ENCODE peak calls at places on chromosomes 2 and 18, in seven cellular contexts. G is stomach, P is body of pancreas, X is endodermal cell, I is neural progenitor cell, D is tibial nerve, Q is PC-3. M is an unnamed sample. For H3K4me1 and H3K9me3, the result is how much of the 10 kb centered on the place peaks cover.

GRCh38 chr2:239311132-239312040 is 89.4 kb downstream of the HDAC4 start:
- DNase-seq in G (peak), P (peak), X (peak), I (no peak), D (no peak), Q (no peak), M (no peak)

GRCh38 chr2:209334188-209335017 is 89.4 kb upstream of the MAP2 start:
- DNase-seq in G (peak), P (peak), X (peak), I (peak), D (peak), Q (peak), M (peak)

GRCh38 chr2:207240649-207241048 is 74.9 kb upstream of the KLF7 start:
- DNase-seq in G (no peak), P (no peak), X (no peak), I (no peak), D (no peak), Q (no peak), M (no peak)

GRCh38 chr2:88692187-88692586 is 714 bp downstream of the RPIA start:
- DNase-seq in G (peak), P (peak), X (peak), I (no peak), D (peak), Q (peak), M (peak)

GRCh38 chr2:73468376-73468775 is 82.7 kb downstream of the ALMS1 start:
- DNase-seq in G (no peak), P (no peak), X (no peak), I (no peak), D (no peak), Q (no peak), M (no peak)

GRCh38 chr2:232328038-232328435 is 50.5 kb upstream of the ALPP start:
- DNase-seq in G (no peak), P (no peak), X (peak), I (no peak), D (no peak), Q (no peak), M (no peak)

GRCh38 chr2:158501301-158501700 is 44.5 kb downstream of the PKP4 start:
- DNase-seq in G (peak), P (peak), X (no peak), I (no peak), D (no peak), Q (no peak), M (no peak)

GRCh38 chr2:143034292-143035074 is 94.7 kb upstream of the ARHGAP15 start:
- DNase-seq in G (peak), P (peak), X (peak), I (peak), D (peak), Q (peak), M (peak)

GRCh38 chr2:127205211-127206140 is 14.6 kb downstream of the CYP27C1 start:
- DNase-seq in G (no peak), P (no peak), X (peak), I (peak), D (no peak), Q (no peak), M (no peak)

GRCh38 chr18:40851014-40851429 is 1104.0 kb upstream of the PIK3C3 start:
- DNase-seq in G (peak), P (no peak), X (no peak), I (no peak), D (peak), Q (peak), M (no peak)

GRCh38 chr2:234420406-234420805 is 76.5 kb downstream of the ARL4C start:
- DNase-seq in G (no peak), P (no peak), X (no peak), I (peak), D (no peak), Q (no peak), M (no peak)

GRCh38 chr18:1760901-1761300 is 810.4 kb downstream of the METTL4 start:
- DNase-seq in G (no peak), P (no peak), X (no peak), I (no peak), D (no peak), Q (peak), M (no peak)

GRCh38 chr2:235719146-235719942 is 225.5 kb downstream of the AGAP1 start:
- DNase-seq in G (no peak), P (no peak), X (no peak), I (no peak), D (no peak), Q (no peak), M (no peak)

GRCh38 chr2:219836647-219837177 is 209.3 kb downstream of the SLC4A3 start:
- DNase-seq in G (no peak), P (no peak), X (peak), I (no peak), D (peak), Q (peak), M (peak)

GRCh38 chr2:98637401-98638144 is 29.2 kb downstream of the UNC50 start:
- DNase-seq in G (no peak), P (no peak), X (no peak), I (no peak), D (no peak), Q (no peak), M (no peak)

GRCh38 chr18:49499046-49499637 is 12.1 kb upstream of the C18orf32 start:
- DNase-seq in G (no peak), P (no peak), X (no peak), I (peak), D (no peak), Q (no peak), M (no peak)

GRCh38 chr2:223203971-223204370 is 152.0 kb downstream of the KCNE4 start:
- DNase-seq in G (no peak), P (no peak), X (no peak), I (no peak), D (no peak), Q (peak), M (no peak)

GRCh38 chr2:232444409-232445148 is 11.4 kb upstream of the ALPI start:
- DNase-seq in G (peak), P (peak), X (peak), I (peak), D (no peak), Q (peak), M (peak)

GRCh38 chr18:9335255-9336045 is 877 bp downstream of the TWSG1 start:
- DNase-seq in G (no peak), P (no peak), X (no peak), I (peak), D (no peak), Q (peak), M (peak)

GRCh38 chr2:187037310-187037709 is 188.3 kb upstream of the ZSWIM2 start:
- DNase-seq in G (no peak), P (no peak), X (no peak), I (no peak), D (no peak), Q (peak), M (no peak)

GRCh38 chr2:10345813-10346212 is 43.1 kb downstream of the HPCAL1 start:
- DNase-seq in G (no peak), P (no peak), X (no peak), I (no peak), D (no peak), Q (no peak), M (no peak)

GRCh38 chr2:86703704-86704370 is 16.3 kb upstream of the RMND5A start:
- DNase-seq in G (peak), P (peak), X (no peak), I (no peak), D (peak), Q (peak), M (peak)

GRCh38 chr2:205827809-205828208 is 145.5 kb downstream of the NRP2 start:
- DNase-seq in G (no peak), P (no peak), X (no peak), I (peak), D (no peak), Q (no peak), M (no peak)

GRCh38 chr2:226423498-226423960 is 376.1 kb downstream of the IRS1 start:
- DNase-seq in G (peak), P (peak), X (peak), I (peak), D (peak), Q (peak), M (no peak)

GRCh38 chr2:145029885-145030284 is 510.0 kb upstream of the ZEB2 start:
- DNase-seq in G (no peak), P (no peak), X (no peak), I (no peak), D (no peak), Q (no peak), M (no peak)

GRCh38 chr18:66344227-66344626 is 259.7 kb downstream of the CDH19 start:
- DNase-seq in G (no peak), P (no peak), X (no peak), I (no peak), D (no peak), Q (no peak), M (no peak)

GRCh38 chr2:158835431-158835830 is 40.3 kb downstream of the DAPL1 start:
- DNase-seq in G (no peak), P (no peak), X (no peak), I (no peak), D (no peak), Q (no peak), M (no peak)

GRCh38 chr2:177689623-177690022 is 297.1 kb downstream of the AGPS start:
- DNase-seq in G (no peak), P (no peak), X (no peak), I (peak), D (no peak), Q (no peak), M (no peak)

GRCh38 chr2:155424518-155424917 is 726.0 kb downstream of the KCNJ3 start:
- DNase-seq in G (no peak), P (no peak), X (no peak), I (no peak), D (no peak), Q (no peak), M (no peak)

GRCh38 chr2:141393214-141393545 is 737.6 kb downstream of the LRP1B start:
- DNase-seq in G (no peak), P (no peak), X (no peak), I (no peak), D (no peak), Q (peak), M (no peak)

GRCh38 chr18:76838182-76838581 is 15.8 kb downstream of the ZNF236 start:
- DNase-seq in G (no peak), P (no peak), X (no peak), I (no peak), D (no peak), Q (peak), M (no peak)

GRCh38 chr2:237234268-237234667 is 148.6 kb downstream of the COPS8 start:
- DNase-seq in G (no peak), P (no peak), X (no peak), I (no peak), D (peak), Q (no peak), M (no peak)

GRCh38 chr2:239182981-239183791 is 217.6 kb downstream of the HDAC4 start:
- DNase-seq in G (no peak), P (peak), X (peak), I (no peak), D (no peak), Q (no peak), M (peak)

DNA sequence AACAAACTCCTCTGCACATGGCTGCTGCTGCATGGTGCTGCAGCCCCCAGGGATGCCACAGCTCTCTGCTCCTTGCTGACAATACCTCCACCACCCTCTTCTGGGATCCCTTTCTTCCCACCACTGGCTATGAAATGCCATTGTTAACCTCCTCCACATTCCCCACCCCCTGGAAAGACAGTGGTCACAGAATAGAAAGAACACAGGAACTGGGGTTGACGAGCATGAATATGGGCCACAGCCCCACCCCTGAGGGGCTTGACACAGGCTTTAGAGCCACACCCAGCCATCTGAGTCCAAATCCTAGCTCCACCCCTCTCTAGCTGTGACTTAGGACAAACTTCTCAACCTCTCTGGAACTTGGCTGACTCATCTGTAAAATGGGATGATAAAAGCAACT is 47.3 kb downstream of the TMEM163 start:
- DNase-seq in G (no peak), P (no peak), X (peak), I (peak), D (no peak), Q (peak), M (no peak)
- H3K4me1 ChIP-seq in G (under half), P (half or more), X (under half), I (under half), D (under half), Q (under half), M (under half)

GRCh38 chr2:178730049-178730448 is 77.2 kb downstream of the TTN start:
- DNase-seq in G (no peak), P (no peak), X (no peak), I (no peak), D (no peak), Q (no peak), M (no peak)

GRCh38 chr2:178733975-178734374 is 73.2 kb downstream of the TTN start:
- DNase-seq in G (no peak), P (no peak), X (no peak), I (no peak), D (no peak), Q (no peak), M (no peak)

GRCh38 chr2:178732913-178733312 is 74.3 kb downstream of the TTN start:
- DNase-seq in G (no peak), P (no peak), X (no peak), I (no peak), D (no peak), Q (no peak), M (no peak)

GRCh38 chr2:178734518-178734917 is 72.7 kb downstream of the TTN start:
- DNase-seq in G (no peak), P (no peak), X (no peak), I (no peak), D (no peak), Q (no peak), M (no peak)

GRCh38 chr2:178731300-178731699 is 75.9 kb downstream of the TTN start:
- DNase-seq in G (no peak), P (no peak), X (no peak), I (no peak), D (no peak), Q (no peak), M (no peak)
- H3K4me3 ChIP-seq in G (no peak), P (no peak), X (no peak), I (no peak), D (no peak), Q (no peak), M (no peak)

GRCh38 chr2:46416739-46417403 is 62.5 kb upstream of the TMEM247 start:
- DNase-seq in G (no peak), P (no peak), X (no peak), I (no peak), D (no peak), Q (peak), M (no peak)
- H3K9me3 ChIP-seq in G (under half), P (under half), X (under half), I (under half), D (under half), Q (under half), M (under half)

DNA sequence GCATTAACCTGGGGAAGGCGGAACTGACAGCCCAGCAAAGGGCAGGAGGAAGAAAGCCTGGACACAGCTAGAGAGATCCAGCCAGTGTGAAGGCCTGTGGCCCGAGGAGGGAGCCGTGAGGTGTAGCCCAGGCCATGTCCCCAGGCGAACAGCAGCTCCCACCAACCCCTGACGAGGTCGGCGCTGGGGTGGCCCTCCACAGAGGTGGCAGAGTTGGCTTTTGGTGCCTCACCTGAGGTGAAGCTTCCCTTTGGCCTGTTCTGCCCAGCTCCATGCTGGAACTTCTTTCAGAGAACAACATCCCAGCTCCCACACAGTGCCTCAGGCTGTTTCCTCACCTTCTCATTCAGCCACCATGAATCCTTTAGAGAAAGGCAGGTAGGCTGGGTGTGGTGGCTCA is 13.3 kb downstream of the TMEM177 start:
- DNase-seq in G (no peak), P (no peak), X (peak), I (no peak), D (no peak), Q (no peak), M (no peak)
- H3K4me1 ChIP-seq in G (under half), P (under half), X (under half), I (under half), D (under half), Q (under half), M (under half)

GRCh38 chr2:214066847-214067246 is 344.0 kb upstream of the VWC2L start:
- DNase-seq in G (no peak), P (no peak), X (peak), I (peak), D (no peak), Q (no peak), M (no peak)

DNA sequence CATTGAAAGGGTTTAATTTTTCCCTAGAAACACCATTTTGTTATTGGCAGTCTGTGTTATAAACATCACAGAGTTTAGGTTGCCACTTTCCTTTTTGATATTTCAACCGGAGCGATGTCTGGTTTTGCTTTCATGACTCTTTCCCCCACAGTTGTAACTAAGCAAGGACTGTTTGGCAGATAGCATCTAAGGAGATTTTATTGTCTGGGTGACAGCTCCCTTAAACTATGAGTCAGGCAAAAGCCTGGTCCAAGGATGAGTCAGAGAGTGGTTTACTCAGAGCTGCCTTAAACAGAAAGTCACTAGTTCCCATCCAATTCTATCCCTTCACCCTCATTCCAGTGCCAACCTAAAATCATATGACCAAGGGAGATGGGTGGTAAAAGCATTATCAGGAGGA is 341.6 kb upstream of the VWC2L start:
- DNase-seq in G (no peak), P (no peak), X (no peak), I (no peak), D (peak), Q (peak), M (no peak)
- H3K4me3 ChIP-seq in G (no peak), P (no peak), X (no peak), I (no peak), D (no peak), Q (peak), M (no peak)

GRCh38 chr18:14100503-14101286 is 31.5 kb downstream of the ZNF519 start:
- DNase-seq in G (no peak), P (no peak), X (no peak), I (no peak), D (no peak), Q (no peak), M (no peak)
- H3K9me3 ChIP-seq in G (under half), P (under half), X (under half), I (under half), D (under half), Q (under half), M (under half)

GRCh38 chr18:55506074-55506473 is 81.9 kb downstream of the TCF4 start:
- DNase-seq in G (no peak), P (no peak), X (no peak), I (no peak), D (no peak), Q (no peak), M (no peak)
- H3K4me1 ChIP-seq in G (under half), P (under half), X (under half), I (under half), D (under half), Q (under half), M (under half)

DNA sequence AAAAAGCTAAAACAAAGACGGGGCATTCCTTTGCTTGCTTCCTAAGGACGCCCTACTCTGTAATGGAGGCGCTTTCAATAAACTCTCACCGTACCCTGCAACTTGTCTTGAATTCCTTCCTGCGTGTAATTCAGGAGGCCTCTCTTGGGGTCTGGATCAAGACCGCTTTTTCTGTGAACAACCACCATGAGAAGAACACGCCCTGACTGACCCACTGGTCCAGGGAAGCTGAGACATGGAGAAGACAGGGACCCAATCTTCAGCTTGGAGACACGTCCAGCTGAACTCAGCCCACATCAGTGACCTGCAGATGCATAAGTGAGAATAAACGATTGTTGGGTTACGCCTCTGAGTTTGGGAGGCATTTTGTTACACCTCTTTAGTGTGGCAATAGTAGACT is 7.8 kb upstream of the NARS1 start:
- DNase-seq in G (no peak), P (no peak), X (no peak), I (no peak), D (no peak), Q (no peak), M (no peak)
- H3K4me3 ChIP-seq in G (peak), P (no peak), X (peak), I (no peak), D (peak), Q (peak), M (no peak)